ENCODE peak calls at places on chromosome 14, in eight cellular contexts. D is neural progenitor cell, J is AG04450, V is BJ, X is left ventricle myocardium inferior, H is cardiac fibroblast, B is GM20000, G is dorsolateral prefrontal cortex. Y is an unnamed sample.

GRCh38 chr14:73591690-73592448 is at the start of gene ACOT4:
- DNase-seq in D (peak), J (no peak), V (no peak), X (peak), H (no peak), B (peak), G (no peak), Y (no peak)

GRCh38 chr14:85867450-85867849 is 337.5 kb downstream of the FLRT2 start:
- DNase-seq in D (no peak), J (no peak), V (no peak), X (no peak), H (no peak), B (no peak), G (no peak), Y (no peak)

GRCh38 chr14:100872641-100873071 is 30.9 kb downstream of the RTL1 start:
- DNase-seq in D (no peak), J (no peak), V (no peak), X (peak), H (peak), B (no peak), G (no peak), Y (no peak)

GRCh38 chr14:61514006-61514830 is 181.1 kb upstream of the HIF1A start:
- DNase-seq in D (no peak), J (no peak), V (no peak), X (no peak), H (no peak), B (no peak), G (no peak), Y (no peak)

GRCh38 chr14:74586681-74587362 is 25.2 kb downstream of the LTBP2 start:
- DNase-seq in D (no peak), J (no peak), V (no peak), X (no peak), H (peak), B (no peak), G (no peak), Y (no peak)

GRCh38 chr14:101499513-101499912 is 61.8 kb upstream of the DIO3 start:
- DNase-seq in D (no peak), J (no peak), V (no peak), X (no peak), H (no peak), B (no peak), G (no peak), Y (no peak)

GRCh38 chr14:70882771-70883492 is 24.3 kb upstream of the PCNX1 start:
- DNase-seq in D (no peak), J (no peak), V (no peak), X (no peak), H (peak), B (no peak), G (no peak), Y (peak)

GRCh38 chr14:101889366-101889765 is 75.0 kb upstream of the DYNC1H1 start:
- DNase-seq in D (no peak), J (no peak), V (no peak), X (no peak), H (no peak), B (peak), G (no peak), Y (no peak)

GRCh38 chr14:101098641-101099040 is 195.1 kb upstream of the RTL1 start:
- DNase-seq in D (no peak), J (no peak), V (no peak), X (no peak), H (no peak), B (no peak), G (no peak), Y (no peak)

GRCh38 chr14:71365305-71365865 is 458.1 kb downstream of the PCNX1 start:
- DNase-seq in D (no peak), J (no peak), V (no peak), X (no peak), H (peak), B (no peak), G (no peak), Y (no peak)

GRCh38 chr14:44785096-44785495 is 176.7 kb downstream of the KLHL28 start:
- DNase-seq in D (no peak), J (no peak), V (no peak), X (no peak), H (peak), B (no peak), G (no peak), Y (no peak)

GRCh38 chr14:29240046-29240445 is 473.5 kb downstream of the FOXG1 start:
- DNase-seq in D (no peak), J (no peak), V (peak), X (no peak), H (peak), B (no peak), G (no peak), Y (peak)

GRCh38 chr14:32565256-32565655 is 236.2 kb downstream of the AKAP6 start:
- DNase-seq in D (no peak), J (no peak), V (no peak), X (no peak), H (no peak), B (no peak), G (no peak), Y (no peak)

DNA sequence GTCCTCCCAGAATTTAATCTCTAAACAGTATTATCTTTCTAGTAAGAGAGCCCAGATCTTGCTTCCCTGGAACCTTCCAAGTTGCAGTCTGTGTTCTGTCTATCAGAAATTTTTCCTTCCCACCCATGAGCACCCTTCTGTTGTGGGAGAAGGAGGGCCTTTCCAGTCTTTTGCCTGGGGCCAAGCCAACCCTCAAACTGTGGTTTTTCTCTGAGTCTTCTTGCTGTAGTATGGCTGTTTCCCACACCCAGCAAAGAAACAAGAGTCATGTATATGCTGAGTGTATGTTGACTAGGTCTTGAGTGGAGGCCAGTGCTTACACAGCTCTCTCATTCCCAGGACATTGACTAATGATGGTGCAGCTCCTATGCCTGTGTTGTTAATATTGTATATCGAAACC is 104.5 kb downstream of the TGFB3 start:
- DNase-seq in D (no peak), J (peak), V (no peak), X (no peak), H (peak), B (no peak), G (no peak), Y (peak)
- TF ChIP-seq CTCF in D (no peak), J (no peak), V (no peak), X (no peak), H (no peak), B (no peak), G (no peak), Y (no peak)

GRCh38 chr14:103607822-103608221 is 21.2 kb upstream of the KLC1 start:
- DNase-seq in D (no peak), J (no peak), V (no peak), X (no peak), H (no peak), B (no peak), G (no peak), Y (no peak)

GRCh38 chr14:103604620-103605019 is 24.4 kb upstream of the KLC1 start:
- DNase-seq in D (no peak), J (no peak), V (no peak), X (no peak), H (no peak), B (no peak), G (no peak), Y (no peak)

GRCh38 chr14:103611215-103611614 is 17.8 kb upstream of the KLC1 start:
- DNase-seq in D (no peak), J (no peak), V (no peak), X (no peak), H (no peak), B (no peak), G (no peak), Y (no peak)

DNA sequence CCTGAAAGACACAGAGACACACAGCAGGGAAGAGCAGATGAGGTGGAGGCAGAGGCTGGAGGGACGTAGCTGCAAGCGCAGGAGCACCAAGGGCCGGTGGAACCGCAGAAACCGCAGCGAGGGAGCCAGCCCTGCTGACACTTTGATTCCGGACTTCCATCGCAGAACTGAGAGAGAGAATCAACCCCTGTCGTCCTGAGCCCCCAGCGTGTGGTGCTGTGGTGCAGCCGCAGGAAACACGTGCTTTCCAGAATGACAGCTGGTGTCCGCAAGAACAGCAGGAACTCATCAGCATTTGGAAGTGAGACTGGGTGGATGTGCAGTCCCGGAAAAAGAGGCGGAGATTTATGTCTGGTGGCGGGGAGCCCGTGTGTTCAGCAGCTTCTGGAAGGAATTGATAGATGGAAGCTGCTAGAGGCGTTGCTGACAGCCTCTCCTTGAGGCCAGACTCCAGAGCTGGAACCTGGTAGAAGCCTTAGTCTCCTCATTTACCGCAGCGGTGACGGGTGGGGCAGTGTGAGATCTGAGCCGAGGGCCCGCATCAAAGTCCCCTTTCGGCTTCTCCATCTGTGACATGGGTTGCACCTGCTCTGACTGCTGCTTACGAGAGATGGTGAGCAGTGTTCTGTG is 21.9 kb upstream of the KLC1 start:
- DNase-seq in D (peak), J (peak), V (peak), X (peak), H (peak), B (peak), G (peak), Y (peak)
- TF ChIP-seq CTCF in D (peak), J (peak), V (peak), X (peak), H (peak), B (no peak), G (peak), Y (no peak)

GRCh38 chr14:64298773-64299172 is 4.6 kb upstream of the ESR2 start:
- DNase-seq in D (no peak), J (no peak), V (no peak), X (no peak), H (no peak), B (no peak), G (no peak), Y (no peak)
- TF ChIP-seq CTCF in D (no peak), J (no peak), V (no peak), X (no peak), H (no peak), B (no peak), G (no peak), Y (peak)

DNA sequence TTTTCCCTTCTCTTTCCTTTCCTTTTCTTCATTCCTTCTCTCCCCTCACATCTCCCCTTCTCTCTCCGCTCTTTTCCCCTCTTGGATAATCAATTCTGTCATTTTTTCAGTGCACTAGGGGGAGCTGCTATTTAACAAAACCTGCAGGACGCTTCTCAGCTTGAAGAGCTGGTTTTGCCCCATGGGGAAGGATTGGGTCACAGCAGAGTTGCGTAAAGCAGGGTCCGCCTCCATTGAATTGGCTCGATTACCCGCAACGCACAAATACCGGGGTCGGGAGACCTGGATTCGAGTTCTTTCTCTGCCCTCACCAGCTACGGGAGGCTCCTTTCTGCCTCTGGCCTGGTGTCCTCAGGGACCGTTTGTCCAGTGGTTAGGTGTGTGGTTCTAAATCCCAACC is 42.1 kb upstream of the CHGA start:
- DNase-seq in D (peak), J (no peak), V (no peak), X (no peak), H (peak), B (no peak), G (peak), Y (peak)
- TF ChIP-seq CTCF in D (peak), J (peak), V (peak), X (peak), H (peak), B (peak), G (peak), Y (peak)

GRCh38 chr14:69288001-69288771 is 28.2 kb downstream of the GALNT16 start:
- DNase-seq in D (peak), J (peak), V (peak), X (peak), H (peak), B (no peak), G (peak), Y (peak)

GRCh38 chr14:69288956-69289705 is 29.2 kb downstream of the GALNT16 start:
- DNase-seq in D (no peak), J (no peak), V (no peak), X (no peak), H (no peak), B (no peak), G (no peak), Y (no peak)

GRCh38 chr14:69289811-69290520 is 30.0 kb downstream of the GALNT16 start:
- DNase-seq in D (no peak), J (no peak), V (no peak), X (no peak), H (no peak), B (no peak), G (no peak), Y (no peak)

GRCh38 chr14:69291891-69292586 is 32.1 kb downstream of the GALNT16 start:
- DNase-seq in D (no peak), J (no peak), V (no peak), X (no peak), H (no peak), B (no peak), G (no peak), Y (no peak)

DNA sequence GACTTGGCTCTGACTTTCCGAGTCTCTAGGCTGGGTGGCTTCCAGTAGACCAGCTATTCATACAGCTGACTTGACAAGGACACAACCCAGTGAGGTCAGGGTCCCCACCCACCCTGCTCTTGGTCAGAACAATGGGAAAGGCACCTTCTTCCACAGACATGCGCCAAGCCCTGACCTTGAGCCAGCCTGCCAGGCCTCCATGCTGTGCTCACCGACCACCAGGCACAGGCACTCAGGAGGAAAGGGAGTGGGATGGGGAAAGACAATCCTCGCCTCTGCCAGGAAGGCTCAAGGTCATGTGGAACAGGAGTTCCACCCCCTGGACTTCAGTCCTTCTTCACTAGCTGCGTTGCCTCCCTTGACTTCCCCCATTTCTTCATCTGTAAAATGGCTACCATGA is 31.4 kb downstream of the GALNT16 start:
- DNase-seq in D (no peak), J (no peak), V (no peak), X (no peak), H (no peak), B (no peak), G (no peak), Y (no peak)
- TF ChIP-seq CTCF in D (no peak), J (no peak), V (no peak), X (no peak), H (no peak), B (no peak), G (no peak), Y (no peak)